ENCODE peak calls at places on chromosomes 13 and 19, in nine cellular contexts. L is astrocyte of the spinal cord, B is AG09309, U is brain microvascular endothelial cell, Q is GM12864, K is endodermal cell, T is AG09319, Z is adrenal gland, Y is fibroblast of mammary gland. P is an unnamed sample.

GRCh38 chr13:50762969-50763568 is 80.4 kb downstream of the DLEU7 start:
- DNase-seq in L (no peak), B (no peak), Z (no peak), K (no peak), T (no peak), U (no peak), Q (no peak), Y (no peak), P (no peak)

GRCh38 chr13:25881946-25882574 is 169.8 kb downstream of the SHISA2 start:
- DNase-seq in K (peak), Z (no peak), T (no peak), U (peak), L (peak), B (no peak), Y (no peak), Q (no peak), P (no peak)

GRCh38 chr13:25872871-25873607 is 178.8 kb downstream of the SHISA2 start:
- DNase-seq in U (no peak), Y (no peak), Z (no peak), K (no peak), B (no peak), L (no peak), Q (no peak), T (no peak), P (no peak)

GRCh38 chr13:29767006-29767405 is 83.4 kb downstream of the UBL3 start:
- DNase-seq in Q (no peak), Z (no peak), U (no peak), Y (no peak), L (no peak), K (no peak), B (no peak), T (no peak), P (no peak)

GRCh38 chr19:41192574-41193419 is at the start of gene CYP2S1:
- DNase-seq in Z (no peak), Q (no peak), T (no peak), Y (no peak), U (no peak), K (peak), L (no peak), B (no peak), P (no peak)

GRCh38 chr19:29789007-29789406 is 22.8 kb upstream of the CCNE1 start:
- DNase-seq in B (no peak), L (no peak), Y (no peak), T (no peak), Z (no peak), U (no peak), Q (no peak), K (no peak), P (no peak)

GRCh38 chr13:32267836-32268439 is 47.2 kb downstream of the ZAR1L start:
- DNase-seq in T (no peak), B (no peak), U (no peak), K (peak), Z (no peak), L (no peak), Q (no peak), Y (no peak), P (no peak)

GRCh38 chr13:110463876-110464510 is 97.5 kb downstream of the RAB20 start:
- DNase-seq in U (no peak), Z (no peak), Y (peak), B (no peak), K (no peak), L (no peak), T (no peak), Q (no peak), P (no peak)

GRCh38 chr19:1933942-1934341 is 7.0 kb upstream of the CSNK1G2 start:
- DNase-seq in U (no peak), Y (no peak), Q (no peak), K (no peak), T (no peak), Z (no peak), L (no peak), B (no peak), P (no peak)

GRCh38 chr19:7500811-7501450 is 12.1 kb upstream of the PEX11G start:
- DNase-seq in Z (peak), T (no peak), K (peak), U (peak), Q (no peak), L (no peak), B (no peak), Y (peak), P (no peak)
- TF ChIP-seq CTCF in Z (no peak), T (no peak), K (peak), U (no peak), Q (no peak), L (no peak), B (no peak), Y (no peak), P (no peak)

DNA sequence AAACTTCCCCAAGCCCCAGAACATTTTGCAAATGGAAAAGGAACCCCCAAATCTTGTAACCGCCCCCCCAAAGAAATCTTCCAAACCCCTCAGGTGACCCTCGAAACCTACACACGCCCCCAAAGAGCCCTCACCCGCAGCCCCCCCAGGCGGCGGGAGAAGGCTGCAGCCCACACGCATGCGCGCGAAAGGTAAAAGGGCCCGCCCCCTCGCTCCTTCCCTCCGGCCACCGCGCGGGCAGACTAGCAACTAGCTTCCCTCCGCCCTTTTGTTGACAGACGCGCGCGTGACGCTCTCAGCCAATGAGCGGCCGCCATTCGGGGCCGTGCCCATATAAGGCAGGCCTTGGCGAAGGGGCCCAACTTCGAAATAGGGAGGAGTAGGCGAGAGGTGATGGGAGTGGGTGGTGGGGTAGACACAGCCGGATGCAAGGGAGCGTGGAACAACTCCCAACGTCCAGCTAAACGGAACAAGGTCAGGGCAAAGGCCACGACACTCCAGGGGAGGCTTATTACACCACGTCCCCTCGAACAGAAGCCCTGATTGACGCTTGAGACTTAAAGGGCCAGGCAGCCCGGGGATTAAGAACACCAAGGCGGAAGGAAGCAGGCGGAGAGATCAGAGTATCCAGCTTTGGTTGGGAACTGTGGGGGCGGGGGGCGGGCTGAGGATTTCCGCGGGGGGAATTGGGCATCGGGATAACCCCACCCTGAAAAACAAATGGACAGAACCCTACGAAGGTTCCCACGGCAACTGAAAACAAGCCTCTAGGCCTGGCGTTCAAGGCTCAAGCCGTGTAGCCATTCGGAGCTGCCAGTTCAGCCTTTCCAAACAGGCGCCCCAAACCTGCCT is 13.3 kb downstream of the FBXO46 start:
- DNase-seq in Y (peak), Z (peak), U (peak), Q (peak), T (peak), L (peak), K (peak), B (peak), P (peak)
- TF ChIP-seq CTCF in Y (no peak), Z (no peak), U (peak), Q (no peak), T (peak), L (peak), K (no peak), B (peak), P (no peak)

DNA sequence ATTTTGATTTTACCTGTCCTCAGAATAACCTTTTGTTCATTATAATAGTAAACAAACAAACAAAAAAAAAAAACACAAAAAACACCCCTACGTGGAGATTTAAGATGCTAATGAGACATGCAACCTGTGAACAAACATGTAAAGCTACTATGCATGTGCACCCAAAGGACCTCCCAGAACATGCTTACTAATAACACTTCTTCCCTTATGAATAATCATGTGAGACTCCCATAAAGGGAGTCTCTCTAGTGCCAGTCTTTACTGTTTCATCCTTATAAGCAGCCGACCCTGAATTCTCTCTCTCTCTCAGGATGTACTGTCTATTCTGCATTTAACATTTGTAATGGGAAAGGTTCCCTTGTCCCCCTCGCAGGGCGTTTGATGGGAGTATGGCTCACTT is 1051.1 kb downstream of the PCDH17 start:
- DNase-seq in Q (no peak), Y (no peak), B (no peak), L (no peak), Z (no peak), U (no peak), T (no peak), K (no peak), P (no peak)
- TF ChIP-seq CTCF in Q (no peak), Y (no peak), B (no peak), L (no peak), Z (no peak), U (no peak), T (no peak), K (no peak), P (no peak)

GRCh38 chr19:50512112-50512998 is 1.4 kb downstream of the ASPDH start:
- DNase-seq in Q (no peak), T (no peak), L (no peak), U (no peak), B (no peak), K (no peak), Z (no peak), Y (no peak), P (no peak)

GRCh38 chr19:50510121-50510670 is 795 bp downstream of the JOSD2 start:
- DNase-seq in T (no peak), L (peak), K (no peak), U (no peak), Y (peak), B (no peak), Z (peak), Q (no peak), P (no peak)

GRCh38 chr19:50509366-50509765 is 1.6 kb downstream of the JOSD2 start:
- DNase-seq in Z (no peak), B (no peak), K (no peak), U (no peak), L (no peak), T (no peak), Y (no peak), Q (no peak), P (no peak)

GRCh38 chr19:50510700-50511068 is 307 bp downstream of the JOSD2 start:
- DNase-seq in Z (no peak), L (no peak), K (no peak), Y (no peak), B (no peak), T (no peak), Q (no peak), U (no peak), P (no peak)

DNA sequence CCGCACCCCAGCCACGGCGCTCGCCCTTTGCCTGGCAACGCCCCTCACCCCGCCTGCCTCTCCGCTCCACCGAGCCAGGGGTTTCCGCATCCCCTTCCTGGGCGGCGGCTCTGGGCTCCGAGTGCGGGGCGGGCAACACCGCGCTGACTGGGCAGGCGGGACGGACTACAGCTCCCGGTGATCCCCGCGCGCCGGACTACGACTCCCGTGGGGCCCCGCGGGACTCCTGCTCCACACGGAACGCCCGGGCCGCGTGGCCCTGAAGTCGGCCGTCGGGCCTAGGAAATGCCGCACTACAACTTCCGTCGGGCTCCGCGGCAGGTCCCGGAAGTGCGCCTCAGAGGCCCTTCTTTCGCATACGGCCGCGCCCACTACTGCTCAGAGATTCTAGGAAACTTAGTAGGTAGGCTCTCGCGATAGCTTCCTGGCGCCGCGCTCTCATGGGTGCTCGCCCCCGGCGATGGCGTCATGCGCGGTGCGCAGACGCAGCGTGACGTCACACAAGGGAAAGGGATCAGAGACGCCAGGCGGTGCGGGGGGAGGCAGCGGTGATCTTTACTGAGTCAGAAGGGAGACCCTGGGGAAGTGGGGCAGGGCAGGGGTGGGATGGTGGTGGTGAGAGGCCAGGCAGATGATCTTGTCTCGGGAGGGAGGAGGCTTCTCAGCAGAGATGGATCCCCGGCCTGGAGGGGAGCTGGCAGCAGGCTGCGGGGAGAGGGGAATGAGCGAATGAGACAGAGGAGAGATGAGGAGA is at the start of gene JOSD2:
- DNase-seq in T (peak), Y (peak), U (peak), Z (peak), B (peak), Q (peak), L (peak), K (peak), P (peak)
- TF ChIP-seq CTCF in T (no peak), Y (no peak), U (no peak), Z (no peak), B (no peak), Q (no peak), L (no peak), K (no peak), P (no peak)

DNA sequence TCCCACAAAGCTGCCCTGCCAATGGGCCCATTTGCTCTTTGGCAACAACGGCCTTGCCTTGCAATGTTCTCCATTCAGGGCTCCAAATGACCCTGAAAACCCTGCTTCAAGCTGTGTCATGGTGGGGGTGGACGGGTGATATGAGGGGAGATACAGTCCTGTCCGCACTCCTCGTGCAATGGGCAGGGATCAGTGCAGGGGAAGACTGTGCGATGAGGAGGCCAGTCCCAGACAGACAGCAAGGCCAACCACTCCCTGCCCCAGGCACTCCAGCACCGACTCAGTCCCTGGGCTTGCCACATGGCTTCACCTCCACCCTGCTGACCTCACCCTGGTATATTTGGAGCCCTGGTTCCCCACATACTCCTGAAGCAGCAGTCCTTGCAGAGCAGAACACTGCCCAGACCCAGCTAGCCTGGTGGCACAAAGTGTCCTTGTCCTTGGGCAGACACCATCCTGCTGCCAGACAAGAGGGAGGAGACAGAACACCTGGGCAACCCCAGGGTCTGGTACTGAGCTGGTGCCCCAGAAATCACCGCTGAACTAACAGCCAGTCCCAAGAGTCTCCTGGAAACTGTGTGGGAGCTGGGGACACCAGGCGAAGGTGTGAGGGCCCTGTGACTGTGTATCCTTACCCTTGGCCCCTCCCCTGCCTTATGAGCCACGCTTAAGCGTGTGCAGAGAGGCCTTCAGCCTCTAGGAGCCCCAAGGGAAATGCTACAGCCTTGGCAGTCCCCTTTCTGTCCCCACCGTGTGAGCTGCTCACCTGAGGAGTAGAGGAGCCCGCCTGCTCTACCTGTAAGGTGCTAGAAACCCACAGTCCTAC is 9.1 kb upstream of the SLC35E1 start:
- DNase-seq in B (no peak), K (no peak), T (no peak), L (no peak), Z (peak), Q (no peak), U (no peak), Y (no peak), P (no peak)
- TF ChIP-seq CTCF in B (no peak), K (no peak), T (no peak), L (no peak), Z (no peak), Q (peak), U (no peak), Y (no peak), P (no peak)